ENCODE peak calls at places on chromosomes 5 and 9, in ten cellular contexts. C, E, T, X, N, S, Z, W, J and Y are unnamed samples.

GRCh38 chr9:136821333-136822031 is 13.7 kb downstream of the RABL6 start:
- DNase-seq in Z (no peak), C (no peak), T (no peak), S (no peak), J (peak), N (peak), X (no peak), W (peak), E (no peak), Y (no peak)

GRCh38 chr5:95595289-95595931 is 24.5 kb upstream of the GPR150 start:
- DNase-seq in N (no peak), C (no peak), T (no peak), E (no peak), Z (no peak), W (no peak), X (no peak), S (no peak), J (no peak), Y (no peak)

GRCh38 chr9:92402359-92402758 is 2.0 kb downstream of the OGN start:
- DNase-seq in T (no peak), W (no peak), X (no peak), Z (no peak), N (no peak), E (no peak), J (peak), S (no peak), C (no peak), Y (no peak)

GRCh38 chr5:168693883-168694282 is 114.7 kb upstream of the PANK3 start:
- DNase-seq in N (no peak), E (no peak), S (no peak), W (no peak), X (no peak), T (no peak), Z (no peak), J (no peak), C (no peak), Y (no peak)

GRCh38 chr9:116149844-116150243 is 3.7 kb upstream of the PAPPA start:
- DNase-seq in C (peak), X (no peak), J (no peak), W (peak), Z (no peak), S (no peak), N (peak), T (no peak), E (no peak), Y (no peak)

GRCh38 chr5:139676951-139677367 is 28.8 kb downstream of the CXXC5 start:
- DNase-seq in C (no peak), N (no peak), W (no peak), S (peak), X (no peak), E (no peak), T (no peak), Z (no peak), J (no peak), Y (no peak)

GRCh38 chr5:120155873-120156272 is 308.2 kb upstream of the PRR16 start:
- DNase-seq in N (no peak), Z (no peak), X (no peak), J (no peak), W (peak), S (no peak), E (no peak), C (no peak), T (no peak), Y (no peak)

GRCh38 chr5:108340131-108340530 is 41.8 kb downstream of the FBXL17 start:
- DNase-seq in T (no peak), X (no peak), N (no peak), W (no peak), J (no peak), S (no peak), Z (no peak), E (no peak), C (no peak), Y (no peak)

GRCh38 chr5:32586251-32586642 is 890 bp downstream of the SUB1 start:
- DNase-seq in J (no peak), N (no peak), T (no peak), C (no peak), S (no peak), E (no peak), Z (no peak), X (no peak), W (no peak), Y (no peak)

GRCh38 chr5:16229357-16229940 is 49.9 kb upstream of the MARCHF11 start:
- DNase-seq in S (no peak), N (no peak), C (no peak), W (no peak), X (no peak), E (no peak), Z (no peak), J (no peak), T (no peak), Y (no peak)

GRCh38 chr5:16238018-16238417 is 58.4 kb upstream of the MARCHF11 start:
- DNase-seq in Z (no peak), X (no peak), N (no peak), S (no peak), T (no peak), J (no peak), C (no peak), E (no peak), W (no peak), Y (no peak)

GRCh38 chr5:16233730-16234129 is 54.1 kb upstream of the MARCHF11 start:
- DNase-seq in W (no peak), N (no peak), X (no peak), J (no peak), C (no peak), T (no peak), E (no peak), Z (no peak), S (no peak), Y (no peak)

GRCh38 chr5:16234598-16234997 is 55.0 kb upstream of the MARCHF11 start:
- DNase-seq in C (no peak), S (no peak), X (no peak), N (no peak), E (no peak), Z (no peak), T (no peak), W (no peak), J (no peak), Y (no peak)
- TF ChIP-seq CTCF in C (no peak), S (no peak), X (no peak), N (no peak), E (no peak), Z (no peak), T (no peak), W (no peak), J (no peak), Y (no peak)

DNA sequence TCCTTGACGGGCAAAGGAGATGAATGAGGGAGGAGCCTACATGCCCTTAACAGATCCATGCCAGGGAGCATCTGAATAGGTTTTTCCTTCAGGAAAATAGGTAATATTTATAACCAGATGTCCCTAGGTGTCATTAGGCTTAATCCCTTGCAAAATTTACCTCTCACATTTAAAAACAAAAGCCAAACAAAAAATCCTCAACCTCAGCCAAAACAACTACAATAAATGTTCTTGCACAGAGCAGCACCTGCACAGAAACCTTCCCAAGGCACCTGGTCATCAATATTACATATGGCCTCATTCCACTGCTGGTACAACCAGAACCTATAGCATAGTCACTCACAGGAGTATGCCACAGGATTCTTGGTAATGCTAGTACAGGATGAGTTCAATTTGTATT is 30.1 kb downstream of the SLC38A9 start:
- DNase-seq in W (no peak), J (no peak), C (no peak), E (no peak), N (no peak), S (no peak), Z (no peak), X (no peak), T (no peak), Y (no peak)
- TF ChIP-seq CTCF in W (no peak), J (no peak), C (no peak), E (no peak), N (no peak), S (no peak), Z (no peak), X (no peak), T (no peak), Y (no peak)

DNA sequence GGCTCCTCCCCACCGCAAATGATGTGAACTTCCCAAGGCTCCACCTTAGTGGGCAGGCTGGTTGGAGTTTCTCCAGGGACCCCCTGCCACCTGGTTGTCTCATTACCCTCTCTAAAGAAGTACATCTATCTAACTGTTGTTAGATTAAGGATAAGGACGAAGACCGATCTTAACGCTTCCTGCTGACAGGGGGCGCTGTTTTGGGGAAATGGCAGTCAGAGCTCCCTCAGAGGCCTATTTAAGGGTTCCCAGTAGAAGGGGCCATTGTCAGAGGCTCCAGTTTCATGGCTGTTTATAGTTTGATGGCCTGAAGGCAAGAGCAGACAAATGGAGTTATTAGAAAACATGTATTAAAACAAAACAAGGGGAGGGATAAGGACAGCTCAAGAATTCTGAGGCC is 100.1 kb downstream of the SPEF2 start:
- DNase-seq in W (no peak), E (no peak), Z (no peak), X (no peak), J (no peak), S (no peak), N (no peak), T (no peak), C (no peak), Y (no peak)
- TF ChIP-seq CTCF in W (no peak), E (no peak), Z (no peak), X (no peak), J (no peak), S (no peak), N (peak), T (no peak), C (no peak), Y (no peak)

GRCh38 chr5:91154338-91154737 is 228.8 kb downstream of the ARRDC3 start:
- DNase-seq in J (no peak), C (no peak), T (no peak), X (no peak), Z (no peak), N (no peak), E (no peak), S (no peak), W (no peak), Y (no peak)
- TF ChIP-seq CTCF in J (no peak), C (no peak), T (no peak), X (no peak), Z (no peak), N (no peak), E (no peak), S (no peak), W (no peak), Y (no peak)

GRCh38 chr9:32385885-32386283 is 1.4 kb downstream of the ACO1 start:
- DNase-seq in J (no peak), T (no peak), Z (no peak), X (no peak), S (no peak), C (no peak), N (no peak), W (no peak), E (no peak), Y (no peak)

GRCh38 chr9:32387256-32387655 is 2.8 kb downstream of the ACO1 start:
- DNase-seq in T (no peak), J (peak), S (no peak), W (no peak), C (no peak), N (no peak), E (no peak), X (no peak), Z (no peak), Y (no peak)

GRCh38 chr9:32384364-32385134 is at the start of gene ACO1:
- DNase-seq in E (peak), Z (no peak), N (peak), X (peak), W (peak), S (peak), T (peak), J (peak), C (peak), Y (peak)

GRCh38 chr9:32385135-32385884 is 867 bp downstream of the ACO1 start:
- DNase-seq in Z (no peak), N (peak), W (peak), T (no peak), E (no peak), S (no peak), X (no peak), C (no peak), J (no peak), Y (no peak)

GRCh38 chr9:32389365-32389764 is 4.9 kb downstream of the ACO1 start:
- DNase-seq in J (no peak), X (no peak), T (no peak), E (peak), N (no peak), C (no peak), W (no peak), S (no peak), Z (no peak), Y (no peak)
- TF ChIP-seq CTCF in J (no peak), X (no peak), T (no peak), E (no peak), N (no peak), C (no peak), W (no peak), S (no peak), Z (no peak), Y (no peak)

DNA sequence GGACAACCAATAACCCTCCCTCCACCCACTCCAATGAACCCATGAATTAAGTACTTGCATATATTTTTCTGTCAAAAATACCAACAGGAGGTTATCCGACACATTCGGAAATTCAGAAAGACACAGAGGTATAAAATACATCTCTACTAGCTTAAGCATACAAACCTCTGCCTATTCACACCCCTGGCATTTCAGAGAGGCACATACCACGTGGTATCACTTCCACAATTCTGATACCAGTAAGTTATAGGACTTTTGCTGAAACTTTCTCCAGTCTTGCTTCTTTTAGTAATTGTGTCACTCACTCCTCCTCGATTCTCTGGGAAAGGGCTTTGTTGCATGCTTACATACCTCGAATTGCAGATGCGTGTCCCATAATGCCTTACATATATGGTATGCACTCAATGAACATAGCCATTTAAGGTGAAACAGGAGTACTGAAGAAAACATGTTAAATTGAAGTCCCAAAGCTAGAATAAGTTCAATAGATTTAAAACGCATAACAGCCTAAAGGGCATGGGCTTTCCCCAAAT is 58.1 kb downstream of the TLE1 start:
- DNase-seq in T (no peak), C (no peak), E (no peak), W (no peak), S (no peak), X (no peak), Z (no peak), N (no peak), J (no peak), Y (no peak)
- TF ChIP-seq CTCF in T (no peak), C (no peak), E (no peak), W (no peak), S (no peak), X (no peak), Z (no peak), N (no peak), J (no peak), Y (no peak)

GRCh38 chr9:69931340-69931739 is 110.7 kb downstream of the CFAP95 start:
- DNase-seq in J (peak), N (no peak), Z (no peak), E (no peak), W (peak), T (no peak), S (no peak), C (no peak), X (no peak), Y (no peak)
- TF ChIP-seq CTCF in J (peak), N (peak), Z (peak), E (no peak), W (peak), T (no peak), S (peak), C (no peak), X (peak), Y (no peak)